ENCODE peak calls at places on chromosomes 4 and X, in five cellular contexts. U is H9, H is lung, S is upper lobe of right lung, K is endothelial cell. R is an unnamed sample.
A peak's percentile ranks its signal among the peaks of the same experiment; 100 is the strongest.

GRCh38 chr4:21366840-21367239 is 581.7 kb downstream of the KCNIP4 start:
- DNase-seq in U (no peak), H (no peak), S (no peak), K (no peak), R (no peak)

GRCh38 chrX:67720344-67720743 is 176.5 kb downstream of the AR start:
- DNase-seq in U (no peak), H (no peak), S (no peak), K (no peak), R (no peak)

GRCh38 chr4:137641554-137641953 is 109.3 kb upstream of the PCDH18 start:
- DNase-seq in U (no peak), H (no peak), S (no peak), K (no peak), R (no peak)

GRCh38 chrX:40065291-40066046 is 32.3 kb downstream of the BCOR start:
- DNase-seq in U (no peak), H (no peak), S (peak; percentile 67), K (no peak), R (no peak)

GRCh38 chr4:120694973-120695372 is 227.6 kb downstream of the PRDM5 start:
- DNase-seq in U (no peak), H (no peak), S (no peak), K (no peak), R (no peak)

GRCh38 chr4:43763029-43763610 is 685.5 kb downstream of the KCTD8 start:
- DNase-seq in U (no peak), H (no peak), S (no peak), K (no peak), R (peak; percentile 11)

GRCh38 chr4:138555584-138555983 is 313.4 kb upstream of the SLC7A11 start:
- DNase-seq in U (peak; percentile 52), H (no peak), S (no peak), K (peak; percentile 9), R (no peak)

GRCh38 chrX:153411988-153412574 is 809 bp downstream of the ZFP92 start:
- DNase-seq in U (no peak), H (no peak), S (no peak), K (no peak), R (no peak)

GRCh38 chr4:142984871-142985585 is 138.9 kb upstream of the INPP4B start:
- DNase-seq in U (peak; percentile 60), H (no peak), S (no peak), K (no peak), R (no peak)

GRCh38 chr4:159107203-159107921 is 4.5 kb downstream of the RAPGEF2 start:
- DNase-seq in U (no peak), H (no peak), S (no peak), K (no peak), R (no peak)

GRCh38 chrX:140524556-140524955 is 19.7 kb upstream of the SOX3 start:
- DNase-seq in U (peak; percentile 25), H (no peak), S (no peak), K (no peak), R (no peak)

GRCh38 chr4:40525811-40526598 is 103.7 kb downstream of the RBM47 start:
- DNase-seq in U (peak; percentile 70), H (peak; percentile 38), S (no peak), K (no peak), R (no peak)

GRCh38 chr4:11397146-11397545 is 31.5 kb downstream of the HS3ST1 start:
- DNase-seq in U (no peak), H (no peak), S (no peak), K (no peak), R (no peak)

GRCh38 chr4:99816611-99817309 is at the start of gene DAPP1:
- DNase-seq in U (no peak), H (peak; percentile 40), S (peak; percentile 74), K (no peak), R (no peak)

GRCh38 chr4:2280531-2281300 is 18.8 kb upstream of the MXD4 start:
- DNase-seq in U (no peak), H (no peak), S (no peak), K (no peak), R (no peak)
- TF ChIP-seq CTCF in U (no peak), H (no peak), S (no peak), K (no peak), R (no peak)

GRCh38 chr4:156113138-156113537 is 159.5 kb upstream of the CTSO start:
- DNase-seq in U (no peak), H (no peak), S (no peak), K (no peak), R (no peak)
- TF ChIP-seq CTCF in U (peak; percentile 47), H (no peak), S (no peak), K (no peak), R (no peak)

GRCh38 chr4:1347410-1347864 is 429 bp downstream of the UVSSA start:
- DNase-seq in U (peak; percentile 65), H (peak; percentile 79), S (peak; percentile 90), K (peak; percentile 75), R (no peak)

GRCh38 chr4:1348014-1348513 is 1.1 kb downstream of the UVSSA start:
- DNase-seq in U (no peak), H (no peak), S (no peak), K (no peak), R (no peak)

GRCh38 chr4:1346781-1347409 is at the start of gene UVSSA:
- DNase-seq in U (peak; percentile 100), H (peak; percentile 100), S (peak; percentile 100), K (peak; percentile 100), R (peak; percentile 100)

GRCh38 chr4:1344696-1345095 is 2.3 kb upstream of the UVSSA start:
- DNase-seq in U (no peak), H (no peak), S (no peak), K (no peak), R (no peak)

DNA sequence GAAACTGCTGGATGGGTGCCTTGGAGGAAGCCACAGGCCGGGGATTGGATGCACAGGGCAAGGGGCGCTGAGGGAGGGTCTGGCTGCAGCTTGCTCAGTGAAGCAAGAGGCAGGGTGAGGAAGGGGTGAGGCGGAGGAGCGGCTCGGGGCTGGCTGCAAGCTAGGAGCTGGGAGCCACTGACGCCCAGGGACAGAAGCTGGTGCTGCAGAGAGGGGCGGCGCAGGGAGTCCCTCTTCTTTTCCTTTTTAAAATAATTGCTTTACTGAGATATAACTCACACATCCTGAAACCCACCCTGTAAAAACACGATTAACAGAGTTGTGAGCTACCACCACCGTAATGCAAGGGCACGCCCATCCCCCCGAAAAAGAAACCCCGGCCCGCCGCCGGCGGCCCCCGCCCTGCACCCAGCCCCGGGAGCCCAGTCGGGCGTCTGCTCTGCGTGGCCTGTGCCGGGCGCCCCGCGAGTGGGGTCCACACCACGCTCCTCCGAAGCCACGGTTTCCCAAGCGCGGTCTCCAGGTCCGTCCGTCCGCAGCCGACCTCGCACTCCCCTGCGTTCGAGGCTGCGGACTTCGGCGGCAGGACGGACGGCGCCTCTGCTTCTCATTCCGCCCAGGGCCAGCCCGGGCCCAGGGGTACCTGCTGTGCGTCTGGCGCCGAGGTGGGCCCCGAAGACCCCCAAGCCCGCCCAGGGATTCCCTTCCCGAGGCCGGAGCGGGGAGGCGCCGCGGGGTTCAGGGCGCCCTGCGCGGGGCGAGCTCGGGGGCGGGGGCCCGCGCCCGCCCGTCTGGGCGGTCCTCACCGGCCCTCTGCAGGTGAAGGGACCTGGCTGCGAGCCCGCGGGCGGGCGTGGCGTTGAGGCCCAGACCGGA is 865 bp upstream of the UVSSA start:
- DNase-seq in U (peak; percentile 66), H (peak; percentile 51), S (peak; percentile 78), K (peak; percentile 61), R (peak; percentile 77)
- TF ChIP-seq CTCF in U (no peak), H (no peak), S (peak; percentile 33), K (no peak), R (no peak)

GRCh38 chrX:75131973-75132627 is 24.0 kb downstream of the ABCB7 start:
- DNase-seq in U (no peak), H (no peak), S (no peak), K (no peak), R (no peak)
- TF ChIP-seq CTCF in U (no peak), H (no peak), S (no peak), K (no peak), R (no peak)

GRCh38 chr4:144584428-144584827 is 61.5 kb upstream of the HHIP start:
- DNase-seq in U (no peak), H (no peak), S (no peak), K (no peak), R (no peak)
- TF ChIP-seq CTCF in U (no peak), H (no peak), S (no peak), K (no peak), R (no peak)

GRCh38 chrX:32530802-32531403 is 680.4 kb downstream of the DMD start:
- DNase-seq in U (no peak), H (no peak), S (no peak), K (peak; percentile 5), R (peak; percentile 18)
- TF ChIP-seq CTCF in U (peak; percentile 91), H (no peak), S (peak; percentile 50), K (peak; percentile 52), R (peak; percentile 79)

GRCh38 chr4:1242506-1243450 is 6.2 kb downstream of the CTBP1 start:
- DNase-seq in U (no peak), H (no peak), S (peak; percentile 32), K (no peak), R (no peak)

GRCh38 chr4:1241936-1242505 is 6.9 kb downstream of the CTBP1 start:
- DNase-seq in U (no peak), H (no peak), S (no peak), K (no peak), R (no peak)

GRCh38 chr4:1244081-1244977 is 4.6 kb downstream of the CTBP1 start:
- DNase-seq in U (no peak), H (no peak), S (no peak), K (no peak), R (no peak)

GRCh38 chr4:1244978-1245471 is 3.9 kb downstream of the CTBP1 start:
- DNase-seq in U (no peak), H (no peak), S (no peak), K (no peak), R (no peak)

DNA sequence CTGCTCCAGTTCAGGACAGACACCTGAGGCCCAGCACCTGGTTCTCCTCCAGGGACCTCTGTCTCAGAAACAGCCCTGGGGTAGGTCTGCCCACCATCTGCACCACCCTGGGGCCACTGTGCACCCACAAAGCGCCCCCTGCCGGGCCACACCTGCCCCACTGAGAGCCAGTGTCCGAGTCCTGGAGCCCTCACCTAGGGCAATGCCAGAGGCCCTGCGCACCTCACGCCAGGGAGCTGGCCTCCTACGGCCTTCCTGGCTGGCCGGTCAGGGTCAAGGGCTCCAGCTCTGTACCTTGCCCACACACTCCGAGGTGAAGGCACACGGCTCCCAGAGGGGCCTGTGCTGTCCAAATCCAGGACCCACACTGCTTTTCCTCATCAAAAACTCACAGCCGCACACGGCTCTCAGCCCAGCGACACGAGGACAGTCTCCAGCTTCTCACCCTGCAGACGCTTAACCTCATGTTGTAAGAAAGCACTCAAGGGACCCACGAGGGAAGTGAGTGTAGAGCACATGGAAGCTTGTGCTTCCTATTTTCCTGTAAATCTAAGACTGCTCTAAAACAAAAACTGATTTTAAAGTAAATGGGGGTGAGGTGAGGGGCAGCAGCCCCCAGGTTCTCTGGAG is 5.4 kb downstream of the CTBP1 start:
- DNase-seq in U (peak; percentile 27), H (no peak), S (no peak), K (no peak), R (no peak)
- TF ChIP-seq CTCF in U (no peak), H (no peak), S (no peak), K (no peak), R (no peak)

R was measured in nephron progenitor cell.